ENCODE peak calls at places on chromosomes 4 and X, in four cellular contexts. One of them, this sample, is unnamed.

GRCh38 chrX:129239371-129239770 is 283.9 kb downstream of the SMARCA1 start:
- DNase-seq in germinal center: no peak
- DNase-seq in activated naive CD8-positive, alpha-beta T cell treated with anti-CD3 and anti-CD28 coated beads, Interleukin-2, amount 50 U/mL, for 24 hours: no peak
- DNase-seq in neuronal stem cell: no peak
- DNase-seq in this sample: no peak

GRCh38 chr4:165698272-165698671 is 174.8 kb upstream of the TLL1 start:
- DNase-seq in germinal center: no peak
- DNase-seq in activated naive CD8-positive, alpha-beta T cell treated with anti-CD3 and anti-CD28 coated beads, Interleukin-2, amount 50 U/mL, for 24 hours: no peak
- DNase-seq in neuronal stem cell: no peak
- DNase-seq in this sample: no peak

GRCh38 chrX:102085706-102086105 is 39.8 kb upstream of the TCEAL2 start:
- DNase-seq in germinal center: no peak
- DNase-seq in activated naive CD8-positive, alpha-beta T cell treated with anti-CD3 and anti-CD28 coated beads, Interleukin-2, amount 50 U/mL, for 24 hours: peak; percentile 3
- DNase-seq in neuronal stem cell: no peak
- DNase-seq in this sample: no peak

GRCh38 chrX:85622635-85623034 is 243.2 kb upstream of the POF1B start:
- DNase-seq in germinal center: no peak
- DNase-seq in activated naive CD8-positive, alpha-beta T cell treated with anti-CD3 and anti-CD28 coated beads, Interleukin-2, amount 50 U/mL, for 24 hours: no peak
- DNase-seq in neuronal stem cell: no peak
- DNase-seq in this sample: no peak

GRCh38 chrX:143634373-143634685 is 1.6 kb downstream of the SLITRK4 start:
- DNase-seq in germinal center: no peak
- DNase-seq in activated naive CD8-positive, alpha-beta T cell treated with anti-CD3 and anti-CD28 coated beads, Interleukin-2, amount 50 U/mL, for 24 hours: no peak
- DNase-seq in neuronal stem cell: no peak
- DNase-seq in this sample: no peak

GRCh38 chr4:3314706-3315260 is 22.0 kb downstream of the RGS12 start:
- DNase-seq in germinal center: no peak
- DNase-seq in activated naive CD8-positive, alpha-beta T cell treated with anti-CD3 and anti-CD28 coated beads, Interleukin-2, amount 50 U/mL, for 24 hours: no peak
- DNase-seq in neuronal stem cell: no peak
- DNase-seq in this sample: no peak

GRCh38 chrX:33211356-33212254 is at the start of gene DMD:
- DNase-seq in germinal center: no peak
- DNase-seq in activated naive CD8-positive, alpha-beta T cell treated with anti-CD3 and anti-CD28 coated beads, Interleukin-2, amount 50 U/mL, for 24 hours: no peak
- DNase-seq in neuronal stem cell: no peak
- DNase-seq in this sample: no peak

GRCh38 chr4:88818650-88819470 is 121.2 kb upstream of the NAP1L5 start:
- DNase-seq in germinal center: no peak
- DNase-seq in activated naive CD8-positive, alpha-beta T cell treated with anti-CD3 and anti-CD28 coated beads, Interleukin-2, amount 50 U/mL, for 24 hours: peak; percentile 32
- DNase-seq in neuronal stem cell: peak; percentile 24
- DNase-seq in this sample: peak; percentile 9

GRCh38 chr4:106541253-106541652 is 172.7 kb upstream of the GIMD1 start:
- DNase-seq in germinal center: no peak
- DNase-seq in activated naive CD8-positive, alpha-beta T cell treated with anti-CD3 and anti-CD28 coated beads, Interleukin-2, amount 50 U/mL, for 24 hours: no peak
- DNase-seq in neuronal stem cell: no peak
- DNase-seq in this sample: no peak

GRCh38 chr4:2716236-2716635 is 39.9 kb downstream of the TNIP2 start:
- DNase-seq in germinal center: no peak
- DNase-seq in activated naive CD8-positive, alpha-beta T cell treated with anti-CD3 and anti-CD28 coated beads, Interleukin-2, amount 50 U/mL, for 24 hours: no peak
- DNase-seq in neuronal stem cell: no peak
- DNase-seq in this sample: no peak

GRCh38 chr4:38273369-38273768 is 313.2 kb downstream of the PTTG2 start:
- DNase-seq in germinal center: no peak
- DNase-seq in activated naive CD8-positive, alpha-beta T cell treated with anti-CD3 and anti-CD28 coated beads, Interleukin-2, amount 50 U/mL, for 24 hours: no peak
- DNase-seq in neuronal stem cell: no peak
- DNase-seq in this sample: no peak